ENCODE peak calls at places on chromosomes 5 and 9, in six cellular contexts. One of them, this sample, is unnamed.
A peak's percentile ranks its signal among the peaks of the same experiment; 100 is the strongest.

GRCh38 chr5:418681-419121 is 24.3 kb upstream of the EXOC3 start:
- DNase-seq in GM12878: no peak
- DNase-seq in K562: no peak
- DNase-seq in SK-N-SH: no peak
- DNase-seq in HepG2: no peak
- DNase-seq in H1: no peak
- DNase-seq in this sample: peak; percentile 79

GRCh38 chr5:39906146-39906545 is 481.4 kb upstream of the DAB2 start:
- DNase-seq in GM12878: no peak
- DNase-seq in K562: no peak
- DNase-seq in SK-N-SH: no peak
- DNase-seq in HepG2: no peak
- DNase-seq in H1: no peak
- DNase-seq in this sample: no peak

GRCh38 chr9:114156658-114157421 is 1.5 kb downstream of the COL27A1 start:
- DNase-seq in GM12878: no peak
- DNase-seq in K562: no peak
- DNase-seq in SK-N-SH: peak; percentile 73
- DNase-seq in HepG2: no peak
- DNase-seq in H1: no peak
- DNase-seq in this sample: peak; percentile 21

GRCh38 chr5:127671218-127671617 is 22.3 kb downstream of the CTXN3 start:
- DNase-seq in GM12878: no peak
- DNase-seq in K562: no peak
- DNase-seq in SK-N-SH: no peak
- DNase-seq in HepG2: no peak
- DNase-seq in H1: no peak
- DNase-seq in this sample: no peak

GRCh38 chr5:172064766-172065165 is 58.3 kb upstream of the FBXW11 start:
- DNase-seq in GM12878: no peak
- DNase-seq in K562: peak; percentile 4
- DNase-seq in SK-N-SH: no peak
- DNase-seq in HepG2: no peak
- DNase-seq in H1: no peak
- DNase-seq in this sample: no peak

GRCh38 chr5:80223561-80223960 is 32.3 kb downstream of the SERINC5 start:
- DNase-seq in GM12878: no peak
- DNase-seq in K562: no peak
- DNase-seq in SK-N-SH: no peak
- DNase-seq in HepG2: no peak
- DNase-seq in H1: no peak
- DNase-seq in this sample: no peak

GRCh38 chr9:93557366-93558137 is 18.8 kb upstream of the PHF2 start:
- DNase-seq in GM12878: no peak
- DNase-seq in K562: no peak
- DNase-seq in SK-N-SH: no peak
- DNase-seq in HepG2: no peak
- DNase-seq in H1: no peak
- DNase-seq in this sample: no peak

GRCh38 chr9:137245450-137246421 is 4.6 kb downstream of the TUBB4B start:
- DNase-seq in GM12878: no peak
- DNase-seq in K562: no peak
- DNase-seq in SK-N-SH: no peak
- DNase-seq in HepG2: no peak
- DNase-seq in H1: no peak
- DNase-seq in this sample: no peak

GRCh38 chr9:70411930-70412677 is 2.4 kb downstream of the KLF9 start:
- DNase-seq in GM12878: peak; percentile 51
- DNase-seq in K562: peak; percentile 60
- DNase-seq in SK-N-SH: peak; percentile 57
- DNase-seq in HepG2: peak; percentile 81
- DNase-seq in H1: peak; percentile 31
- DNase-seq in this sample: no peak

GRCh38 chr9:123424131-123424530 is 68.1 kb downstream of the CRB2 start:
- DNase-seq in GM12878: no peak
- DNase-seq in K562: no peak
- DNase-seq in SK-N-SH: no peak
- DNase-seq in HepG2: no peak
- DNase-seq in H1: no peak
- DNase-seq in this sample: no peak
- TF ChIP-seq GABPA in GM12878: no peak
- TF ChIP-seq GABPA in K562: no peak
- TF ChIP-seq GABPA in SK-N-SH: no peak
- TF ChIP-seq GABPA in HepG2: no peak
- TF ChIP-seq GABPA in H1: no peak
- TF ChIP-seq GABPA in this sample: no peak

GRCh38 chr5:176608937-176609723 is 826 bp downstream of the GPRIN1 start:
- DNase-seq in GM12878: no peak
- DNase-seq in K562: no peak
- DNase-seq in SK-N-SH: no peak
- DNase-seq in HepG2: no peak
- DNase-seq in H1: no peak
- DNase-seq in this sample: no peak

GRCh38 chr5:176609724-176610429 is at the start of gene GPRIN1:
- DNase-seq in GM12878: no peak
- DNase-seq in K562: peak; percentile 94
- DNase-seq in SK-N-SH: peak; percentile 98
- DNase-seq in HepG2: peak; percentile 24
- DNase-seq in H1: no peak
- DNase-seq in this sample: peak; percentile 21

GRCh38 chr5:176612008-176612407 is 2.1 kb upstream of the GPRIN1 start:
- DNase-seq in GM12878: no peak
- DNase-seq in K562: no peak
- DNase-seq in SK-N-SH: no peak
- DNase-seq in HepG2: no peak
- DNase-seq in H1: no peak
- DNase-seq in this sample: no peak

GRCh38 chr5:176611435-176611834 is 1.5 kb upstream of the GPRIN1 start:
- DNase-seq in GM12878: no peak
- DNase-seq in K562: peak; percentile 64
- DNase-seq in SK-N-SH: no peak
- DNase-seq in HepG2: peak; percentile 49
- DNase-seq in H1: no peak
- DNase-seq in this sample: peak; percentile 38

DNA sequence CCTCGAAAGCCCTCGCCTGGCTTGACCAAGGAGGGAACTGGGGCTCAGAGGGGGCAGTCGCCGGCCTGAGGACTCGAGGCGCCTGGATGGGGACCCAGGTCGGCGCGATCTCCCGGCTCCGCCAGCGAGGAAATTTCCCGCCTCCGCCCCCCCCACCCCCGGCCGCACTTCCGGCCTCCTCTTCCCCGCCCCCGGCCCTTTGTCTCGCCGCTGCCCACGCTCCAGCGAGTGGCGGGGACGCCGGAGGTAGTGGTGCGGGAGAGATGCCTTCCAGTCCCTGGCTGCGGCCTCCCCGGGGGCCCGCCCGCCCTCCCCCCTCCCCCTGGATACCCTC is 441 bp upstream of the GPRIN1 start:
- DNase-seq in GM12878: no peak
- DNase-seq in K562: peak; percentile 62
- DNase-seq in SK-N-SH: peak; percentile 81
- DNase-seq in HepG2: no peak
- DNase-seq in H1: no peak
- DNase-seq in this sample: no peak
- H3K27ac ChIP-seq in GM12878: no peak overlapping the region
- H3K27ac ChIP-seq in K562: peak overlapping the region; percentile 62
- H3K27ac ChIP-seq in SK-N-SH: no peak overlapping the region
- H3K27ac ChIP-seq in HepG2: no peak overlapping the region
- H3K27ac ChIP-seq in H1: no peak overlapping the region
- H3K27ac ChIP-seq in this sample: no peak overlapping the region

DNA sequence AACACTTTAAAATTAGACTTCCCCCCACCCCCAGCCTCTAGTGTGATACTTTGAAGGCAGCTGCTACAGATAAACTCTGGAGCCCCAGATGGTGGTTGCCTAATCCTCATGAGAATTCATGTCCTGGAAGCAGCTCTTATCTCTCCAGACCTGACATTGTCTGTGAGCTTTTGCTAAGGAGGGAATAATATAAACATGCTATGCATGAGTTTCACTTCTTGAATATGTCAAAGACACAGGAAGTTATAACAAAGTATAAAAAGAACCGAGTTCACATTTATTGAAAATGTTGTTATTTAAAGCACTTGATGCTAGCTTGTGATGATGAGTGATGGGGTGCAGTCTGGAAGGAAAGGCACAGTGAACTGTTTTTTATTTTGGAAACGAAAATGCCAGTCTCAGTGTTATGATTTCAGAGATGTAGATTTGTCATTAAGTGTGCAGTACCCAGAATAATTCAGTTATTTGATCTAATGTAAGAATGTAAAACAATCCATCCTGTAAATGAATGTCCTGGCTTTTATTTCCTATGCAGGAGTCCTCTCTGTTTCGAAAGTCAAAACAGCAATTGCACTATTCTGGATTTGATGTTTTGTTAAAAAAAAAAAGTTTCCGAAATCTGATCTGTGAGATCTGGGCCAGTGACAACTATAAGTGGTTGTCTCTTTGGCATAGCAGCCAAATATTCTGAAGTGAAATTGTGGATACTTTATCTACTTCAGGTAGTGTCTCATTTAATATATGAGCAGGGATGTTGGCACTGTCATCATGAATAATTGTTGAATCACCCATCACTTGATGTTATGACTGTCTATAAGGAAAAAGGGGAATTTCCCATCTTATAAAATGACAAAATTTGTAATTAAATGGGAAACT is 77.0 kb downstream of the ZCCHC7 start:
- DNase-seq in GM12878: peak; percentile 79
- DNase-seq in K562: peak; percentile 86
- DNase-seq in SK-N-SH: peak; percentile 51
- DNase-seq in HepG2: no peak
- DNase-seq in H1: no peak
- DNase-seq in this sample: peak; percentile 64
- H3K4me3 ChIP-seq in GM12878: no peak overlapping the region
- H3K4me3 ChIP-seq in K562: peak overlapping the region; percentile 5
- H3K4me3 ChIP-seq in SK-N-SH: no peak overlapping the region
- H3K4me3 ChIP-seq in HepG2: no peak overlapping the region
- H3K4me3 ChIP-seq in H1: no peak overlapping the region
- H3K4me3 ChIP-seq in this sample: no peak overlapping the region

DNA sequence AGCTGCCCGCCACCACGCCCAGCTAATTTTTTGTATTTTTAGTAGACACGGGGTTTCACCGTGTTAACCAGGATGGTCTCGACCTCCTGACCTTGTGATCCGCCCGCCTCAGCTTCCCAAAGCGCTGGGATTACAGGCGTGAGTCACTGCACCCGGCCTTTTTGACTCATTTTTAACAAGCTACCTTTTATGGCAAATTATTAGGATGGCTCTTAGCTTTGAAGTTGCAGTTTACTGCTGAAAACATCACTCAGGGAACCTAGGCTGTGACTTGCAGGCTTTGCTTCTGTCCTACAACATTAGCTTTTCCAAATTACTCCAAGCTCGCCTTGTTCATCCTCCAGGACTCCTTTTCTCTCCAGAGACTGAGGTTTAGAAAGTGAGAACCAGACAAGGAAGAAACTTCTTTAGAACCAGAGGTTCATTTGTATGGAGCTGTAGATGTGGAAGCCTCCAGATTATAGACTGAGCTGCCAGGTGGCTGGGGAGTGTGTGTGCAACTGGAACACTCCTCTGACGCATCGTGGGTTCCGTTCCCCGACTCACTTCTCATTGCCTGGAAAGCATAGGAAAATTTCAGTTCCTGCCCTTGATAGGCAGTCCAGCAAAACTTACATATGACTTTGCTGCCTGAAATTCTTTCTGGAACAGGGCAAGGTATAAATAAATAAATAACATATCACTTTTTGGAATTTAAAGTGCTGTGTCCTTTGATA is 23.8 kb upstream of the SPTAN1 start:
- DNase-seq in GM12878: no peak
- DNase-seq in K562: no peak
- DNase-seq in SK-N-SH: no peak
- DNase-seq in HepG2: no peak
- DNase-seq in H1: no peak
- DNase-seq in this sample: no peak
- TF ChIP-seq GABPA in GM12878: no peak
- TF ChIP-seq GABPA in K562: no peak
- TF ChIP-seq GABPA in SK-N-SH: no peak
- TF ChIP-seq GABPA in HepG2: no peak
- TF ChIP-seq GABPA in H1: no peak
- TF ChIP-seq GABPA in this sample: no peak